ENCODE peak calls at places on chromosomes 16 and 17, in seven cellular contexts. V is fibroblast of the conjunctiva, H is HL-60, O is NCI-H460, I is AG20443, R is ACHN, Y is substantia nigra. K is an unnamed sample.

GRCh38 chr16:56475226-56475625 is 23.9 kb downstream of the OGFOD1 start:
- DNase-seq in V (no peak), H (no peak), O (no peak), I (no peak), R (no peak), Y (no peak), K (no peak)

GRCh38 chr17:56478836-56479447 is 114.6 kb upstream of the NOG start:
- DNase-seq in V (no peak), H (no peak), O (peak), I (peak), R (peak), Y (no peak), K (peak)

GRCh38 chr17:57499648-57500049 is 243.3 kb downstream of the MSI2 start:
- DNase-seq in V (no peak), H (no peak), O (no peak), I (peak), R (no peak), Y (no peak), K (no peak)

GRCh38 chr17:2433696-2434095 is 32.8 kb upstream of the MNT start:
- DNase-seq in V (no peak), H (no peak), O (no peak), I (no peak), R (no peak), Y (no peak), K (no peak)

GRCh38 chr16:57204675-57205074 is 18.5 kb downstream of the RSPRY1 start:
- DNase-seq in V (no peak), H (no peak), O (no peak), I (no peak), R (no peak), Y (no peak), K (no peak)

GRCh38 chr16:87132361-87133014 is 184.7 kb downstream of the C16orf95 start:
- DNase-seq in V (peak), H (no peak), O (no peak), I (peak), R (no peak), Y (peak), K (no peak)

GRCh38 chr16:67398546-67399217 is 5.4 kb upstream of the TPPP3 start:
- DNase-seq in V (no peak), H (no peak), O (no peak), I (no peak), R (no peak), Y (no peak), K (no peak)

GRCh38 chr16:16183562-16183961 is 39.7 kb downstream of the ABCC6 start:
- DNase-seq in V (no peak), H (no peak), O (no peak), I (no peak), R (peak), Y (no peak), K (no peak)

GRCh38 chr17:47239663-47240374 is 13.8 kb upstream of the ITGB3 start:
- DNase-seq in V (peak), H (peak), O (peak), I (peak), R (peak), Y (peak), K (peak)

GRCh38 chr16:56372938-56373337 is 52.4 kb downstream of the AMFR start:
- DNase-seq in V (no peak), H (no peak), O (no peak), I (no peak), R (no peak), Y (no peak), K (no peak)

GRCh38 chr17:13415877-13416416 is 185.8 kb downstream of the HS3ST3A1 start:
- DNase-seq in V (no peak), H (no peak), O (no peak), I (peak), R (peak), Y (no peak), K (peak)